ENCODE peak calls at places on chromosomes 11 and 22, in seven cellular contexts. C is stimulated activated CD4-positive, alpha-beta T cell treated with anti-CD3 and anti-CD28 coated beads, Interleukin-12 subunit alpha, Interleukin-12 subunit beta, amount 100 ng/mL, for 4 hours; W is NCI-H510A; O is ELR; E is natural killer cell treated with Interleukin-12 subunit alpha and Interleukin-12 subunit beta and Interleukin-15 and Interleukin-18, amount 100 ng/mL, for 72 hours; U is AG10803; Z is nephron progenitor cell. X is an unnamed sample.

GRCh38 chr22:27996981-27997380 is 77.9 kb upstream of the PITPNB start:
- DNase-seq in O (no peak), C (no peak), U (no peak), W (no peak), E (no peak), Z (no peak), X (peak)

GRCh38 chr11:15826826-15827225 is 529.5 kb downstream of the SOX6 start:
- DNase-seq in U (no peak), E (no peak), W (no peak), C (peak), O (peak), Z (peak), X (peak)

GRCh38 chr11:115817844-115818565 is 313.8 kb upstream of the CADM1 start:
- DNase-seq in U (no peak), E (no peak), Z (no peak), C (no peak), W (no peak), O (no peak), X (no peak)

GRCh38 chr11:12864316-12865156 is 144.6 kb upstream of the RASSF10 start:
- DNase-seq in W (no peak), E (no peak), C (no peak), U (peak), O (peak), Z (no peak), X (peak)

GRCh38 chr11:46120711-46121327 is 435 bp downstream of the PHF21A start:
- DNase-seq in W (no peak), E (no peak), U (peak), C (no peak), O (peak), Z (peak), X (peak)

GRCh38 chr11:69240332-69241074 is 53.5 kb upstream of the MYEOV start:
- DNase-seq in E (no peak), O (peak), C (no peak), U (no peak), Z (no peak), W (no peak), X (no peak)

GRCh38 chr11:66727883-66728759 is 895 bp downstream of the SPTBN2 start:
- DNase-seq in E (no peak), U (no peak), W (no peak), O (no peak), Z (peak), C (no peak), X (peak)

GRCh38 chr11:7020183-7020917 is at the start of the genes NLRP14 and ZNF214:
- DNase-seq in O (peak), E (no peak), C (no peak), W (peak), U (peak), Z (peak), X (peak)